ENCODE peak calls at places on chromosomes 3 and 15, in ten cellular contexts. L, Z, Y, E, Q, F, T, J, R and X are unnamed samples.

GRCh38 chr3:117068301-117068700 is 358.7 kb downstream of the TUSC7 start:
- DNase-seq in L (no peak), Z (no peak), Y (no peak), E (no peak), Q (no peak), F (no peak), T (no peak), J (no peak), R (no peak), X (no peak)

GRCh38 chr15:43509002-43509922 is 8.1 kb upstream of the MAP1A start:
- DNase-seq in L (peak), Z (no peak), Y (no peak), E (no peak), Q (no peak), F (no peak), T (no peak), J (no peak), R (no peak), X (no peak)

GRCh38 chr3:139261754-139262632 is 81.8 kb upstream of the MRPS22 start:
- DNase-seq in L (no peak), Z (no peak), Y (no peak), E (no peak), Q (no peak), F (no peak), T (no peak), J (no peak), R (no peak), X (no peak)

GRCh38 chr3:12468276-12468675 is 16.0 kb upstream of the TSEN2 start:
- DNase-seq in L (no peak), Z (no peak), Y (no peak), E (no peak), Q (no peak), F (no peak), T (no peak), J (no peak), R (no peak), X (no peak)

GRCh38 chr3:50155891-50156290 is 767 bp downstream of the SEMA3F start:
- DNase-seq in L (no peak), Z (no peak), Y (no peak), E (no peak), Q (no peak), F (no peak), T (no peak), J (no peak), R (no peak), X (no peak)

GRCh38 chr15:96501362-96501761 is 170.9 kb downstream of the NR2F2 start:
- DNase-seq in L (no peak), Z (no peak), Y (no peak), E (no peak), Q (no peak), F (no peak), T (no peak), J (no peak), R (no peak), X (no peak)

GRCh38 chr3:51672083-51672475 is 1.0 kb downstream of the TEX264 start:
- DNase-seq in L (no peak), Z (no peak), Y (no peak), E (no peak), Q (no peak), F (no peak), T (no peak), J (no peak), R (no peak), X (no peak)

GRCh38 chr3:119194237-119195150 is 21.1 kb downstream of the UPK1B start:
- DNase-seq in L (no peak), Z (no peak), Y (no peak), E (no peak), Q (no peak), F (peak), T (no peak), J (no peak), R (no peak), X (no peak)

GRCh38 chr15:25719101-25719985 is 143.8 kb downstream of the ATP10A start:
- DNase-seq in L (no peak), Z (no peak), Y (no peak), E (no peak), Q (no peak), F (no peak), T (no peak), J (no peak), R (no peak), X (no peak)

GRCh38 chr15:22908830-22909229 is 70.4 kb downstream of the NIPA2 start:
- DNase-seq in L (no peak), Z (no peak), Y (no peak), E (no peak), Q (no peak), F (no peak), T (no peak), J (no peak), R (no peak), X (no peak)